ENCODE peak calls at places on chromosome 20, in ten cellular contexts. I, S, G, J, H, T, N, R, O and C are unnamed samples.

GRCh38 chr20:50248104-50248631 is 57.5 kb downstream of the CEBPB start:
- DNase-seq in I (no peak), S (no peak), G (no peak), J (no peak), H (peak), T (no peak), N (no peak), R (no peak), O (no peak), C (no peak)

GRCh38 chr20:16707674-16708073 is 22.2 kb upstream of the SNRPB2 start:
- DNase-seq in I (no peak), S (no peak), G (no peak), J (no peak), H (no peak), T (no peak), N (no peak), R (no peak), O (no peak), C (no peak)

GRCh38 chr20:14536738-14537137 is 199.3 kb upstream of the FLRT3 start:
- DNase-seq in I (no peak), S (no peak), G (no peak), J (no peak), H (no peak), T (no peak), N (no peak), R (no peak), O (no peak), C (no peak)

GRCh38 chr20:25221592-25222460 is 26.1 kb upstream of the PYGB start:
- DNase-seq in I (no peak), S (no peak), G (no peak), J (no peak), H (peak), T (no peak), N (no peak), R (no peak), O (no peak), C (no peak)

GRCh38 chr20:43794326-43794725 is 67.5 kb upstream of the GTSF1L start:
- DNase-seq in I (no peak), S (no peak), G (no peak), J (no peak), H (no peak), T (no peak), N (no peak), R (no peak), O (no peak), C (no peak)

GRCh38 chr20:37755665-37756064 is 61.8 kb downstream of the CTNNBL1 start:
- DNase-seq in I (no peak), S (no peak), G (no peak), J (no peak), H (no peak), T (no peak), N (peak), R (no peak), O (no peak), C (no peak)

GRCh38 chr20:20795119-20795518 is 82.7 kb upstream of the RALGAPA2 start:
- DNase-seq in I (no peak), S (no peak), G (no peak), J (no peak), H (no peak), T (no peak), N (no peak), R (no peak), O (no peak), C (no peak)

GRCh38 chr20:33431797-33432381 is 11.7 kb downstream of the SNTA1 start:
- DNase-seq in I (no peak), S (no peak), G (no peak), J (no peak), H (peak), T (no peak), N (no peak), R (no peak), O (no peak), C (no peak)

GRCh38 chr20:59776626-59777320 is 156.7 kb downstream of the SYCP2 start:
- DNase-seq in I (no peak), S (no peak), G (no peak), J (no peak), H (no peak), T (no peak), N (peak), R (no peak), O (no peak), C (no peak)

GRCh38 chr20:4167261-4168004 is 152.1 kb upstream of the RNF24 start:
- DNase-seq in I (no peak), S (no peak), G (no peak), J (no peak), H (peak), T (no peak), N (peak), R (no peak), O (no peak), C (no peak)

GRCh38 chr20:32140603-32141002 is 31.1 kb downstream of the TM9SF4 start:
- DNase-seq in I (no peak), S (no peak), G (no peak), J (no peak), H (no peak), T (no peak), N (no peak), R (no peak), O (no peak), C (no peak)

GRCh38 chr20:43642548-43642947 is 24.4 kb upstream of the MYBL2 start:
- DNase-seq in I (no peak), S (no peak), G (no peak), J (no peak), H (no peak), T (no peak), N (no peak), R (no peak), O (no peak), C (no peak)

GRCh38 chr20:20211274-20211987 is 156.5 kb upstream of the INSM1 start:
- DNase-seq in I (no peak), S (no peak), G (no peak), J (no peak), H (no peak), T (no peak), N (no peak), R (no peak), O (peak), C (peak)

GRCh38 chr20:14860410-14860814 is 523.0 kb upstream of the FLRT3 start:
- DNase-seq in I (peak), S (no peak), G (no peak), J (no peak), H (no peak), T (peak), N (peak), R (no peak), O (no peak), C (no peak)

GRCh38 chr20:21272279-21272678 is 30.9 kb upstream of the XRN2 start:
- DNase-seq in I (no peak), S (no peak), G (no peak), J (no peak), H (no peak), T (no peak), N (no peak), R (peak), O (no peak), C (no peak)

GRCh38 chr20:53020834-53021233 is 48.7 kb downstream of the TSHZ2 start:
- DNase-seq in I (no peak), S (no peak), G (no peak), J (no peak), H (no peak), T (no peak), N (no peak), R (no peak), O (no peak), C (no peak)

GRCh38 chr20:61315319-61315718 is 63.3 kb downstream of the CDH4 start:
- DNase-seq in I (no peak), S (no peak), G (no peak), J (no peak), H (no peak), T (no peak), N (no peak), R (no peak), O (no peak), C (no peak)

GRCh38 chr20:7843613-7844012 is 96.6 kb downstream of the HAO1 start:
- DNase-seq in I (no peak), S (no peak), G (no peak), J (no peak), H (peak), T (no peak), N (no peak), R (no peak), O (no peak), C (no peak)

GRCh38 chr20:4036351-4036750 is 21.0 kb upstream of the RNF24 start:
- DNase-seq in I (no peak), S (no peak), G (no peak), J (no peak), H (no peak), T (no peak), N (no peak), R (no peak), O (no peak), C (no peak)

GRCh38 chr20:4519530-4519929 is 202.2 kb upstream of the PRND start:
- DNase-seq in I (no peak), S (no peak), G (no peak), J (no peak), H (no peak), T (no peak), N (peak), R (no peak), O (no peak), C (no peak)

GRCh38 chr20:47358672-47359532 is 2.4 kb upstream of the ZMYND8 start:
- DNase-seq in I (peak), S (no peak), G (peak), J (no peak), H (peak), T (peak), N (peak), R (peak), O (peak), C (peak)

GRCh38 chr20:48238326-48238725 is 453.0 kb upstream of the SULF2 start:
- DNase-seq in I (no peak), S (no peak), G (no peak), J (no peak), H (no peak), T (no peak), N (no peak), R (peak), O (no peak), C (no peak)

GRCh38 chr20:8438748-8439147 is 306.7 kb downstream of the PLCB1 start:
- DNase-seq in I (no peak), S (no peak), G (no peak), J (no peak), H (no peak), T (no peak), N (no peak), R (no peak), O (no peak), C (no peak)